ENCODE peak calls at places on chromosome 2, in five cellular contexts. J is left lung, K is AG09319, W is neural progenitor cell, I is fibroblast of lung. M is an unnamed sample.
A peak's percentile ranks its signal among the peaks of the same experiment; 100 is the strongest.

GRCh38 chr2:172965433-172965832 is 110.2 kb upstream of the MAP3K20 start:
- DNase-seq in J (no peak), K (no peak), W (no peak), I (peak; percentile 22), M (no peak)

GRCh38 chr2:127146071-127146725 is 39.2 kb upstream of the BIN1 start:
- DNase-seq in J (peak; percentile 63), K (no peak), W (no peak), I (no peak), M (no peak)

GRCh38 chr2:62461707-62462106 is 44.3 kb downstream of the TMEM17 start:
- DNase-seq in J (no peak), K (no peak), W (no peak), I (peak; percentile 84), M (no peak)

GRCh38 chr2:241213036-241213435 is 24.6 kb downstream of the ANO7 start:
- DNase-seq in J (no peak), K (no peak), W (no peak), I (no peak), M (no peak)

GRCh38 chr2:224691563-224691962 is 24.6 kb downstream of the CCDC195 start:
- DNase-seq in J (no peak), K (no peak), W (no peak), I (no peak), M (no peak)

GRCh38 chr2:140892911-140893637 is 1237.7 kb downstream of the LRP1B start:
- DNase-seq in J (no peak), K (no peak), W (no peak), I (no peak), M (no peak)

GRCh38 chr2:19623488-19623887 is 265.1 kb upstream of the OSR1 start:
- DNase-seq in J (no peak), K (no peak), W (no peak), I (peak; percentile 81), M (no peak)

GRCh38 chr2:237471457-237472186 is 15.4 kb upstream of the MLPH start:
- DNase-seq in J (no peak), K (no peak), W (peak; percentile 71), I (peak; percentile 45), M (no peak)

GRCh38 chr2:20141056-20141762 is 83.7 kb downstream of the SDC1 start:
- DNase-seq in J (peak; percentile 90), K (peak; percentile 85), W (no peak), I (peak; percentile 96), M (no peak)

GRCh38 chr2:55856936-55857335 is 66.6 kb downstream of the EFEMP1 start:
- DNase-seq in J (no peak), K (no peak), W (no peak), I (peak; percentile 73), M (no peak)

GRCh38 chr2:132816234-132816633 is 146.2 kb upstream of the LYPD1 start:
- DNase-seq in J (no peak), K (no peak), W (no peak), I (peak; percentile 57), M (no peak)

GRCh38 chr2:85312404-85312803 is 15.4 kb downstream of the TGOLN2 start:
- DNase-seq in J (no peak), K (peak; percentile 52), W (no peak), I (peak; percentile 81), M (no peak)

GRCh38 chr2:29157131-29157530 is 41.9 kb downstream of the CLIP4 start:
- DNase-seq in J (no peak), K (no peak), W (peak; percentile 54), I (no peak), M (no peak)

GRCh38 chr2:10419553-10420257 is 28.4 kb downstream of the ODC1 start:
- DNase-seq in J (peak; percentile 81), K (no peak), W (no peak), I (no peak), M (no peak)

GRCh38 chr2:239846789-239847676 is 178.1 kb downstream of the NDUFA10 start:
- DNase-seq in J (no peak), K (no peak), W (no peak), I (no peak), M (no peak)

GRCh38 chr2:233234264-233234663 is 17.2 kb upstream of the ATG16L1 start:
- DNase-seq in J (no peak), K (no peak), W (no peak), I (no peak), M (no peak)

GRCh38 chr2:170502400-170503135 is 212.6 kb upstream of the SP5 start:
- DNase-seq in J (no peak), K (no peak), W (peak; percentile 13), I (no peak), M (no peak)

GRCh38 chr2:11395389-11395788 is 51.0 kb upstream of the ROCK2 start:
- DNase-seq in J (no peak), K (no peak), W (no peak), I (no peak), M (no peak)

GRCh38 chr2:174840436-174840835 is 76.2 kb upstream of the CHRNA1 start:
- DNase-seq in J (no peak), K (no peak), W (no peak), I (peak; percentile 78), M (no peak)

GRCh38 chr2:174839672-174840071 is 75.4 kb upstream of the CHRNA1 start:
- DNase-seq in J (no peak), K (no peak), W (no peak), I (no peak), M (no peak)

GRCh38 chr2:174835797-174836255 is 71.6 kb upstream of the CHRNA1 start:
- DNase-seq in J (no peak), K (peak; percentile 70), W (peak; percentile 64), I (peak; percentile 98), M (no peak)

GRCh38 chr2:174833737-174834136 is 69.5 kb upstream of the CHRNA1 start:
- DNase-seq in J (no peak), K (no peak), W (no peak), I (no peak), M (no peak)

GRCh38 chr2:174836345-174836999 is 72.2 kb upstream of the CHRNA1 start:
- DNase-seq in J (no peak), K (peak; percentile 72), W (no peak), I (peak; percentile 96), M (no peak)
- TF ChIP-seq CTCF in J (no peak), K (no peak), W (no peak), I (no peak), M (no peak)

GRCh38 chr2:105789745-105790466 is 45.2 kb downstream of the NCK2 start:
- DNase-seq in J (no peak), K (no peak), W (no peak), I (peak; percentile 77), M (no peak)
- TF ChIP-seq CTCF in J (no peak), K (no peak), W (peak; percentile 26), I (peak; percentile 21), M (no peak)

GRCh38 chr2:18435425-18436037 is 124.9 kb downstream of the RDH14 start:
- DNase-seq in J (no peak), K (peak; percentile 50), W (peak; percentile 62), I (peak; percentile 62), M (no peak)
- TF ChIP-seq CTCF in J (peak; percentile 42), K (peak; percentile 50), W (peak; percentile 80), I (peak; percentile 55), M (no peak)

GRCh38 chr2:102070058-102070642 is 72.4 kb upstream of the IL1R1 start:
- DNase-seq in J (peak; percentile 82), K (peak; percentile 90), W (no peak), I (peak; percentile 58), M (no peak)
- TF ChIP-seq CTCF in J (no peak), K (peak; percentile 39), W (no peak), I (peak; percentile 21), M (no peak)

GRCh38 chr2:164840458-164840929 is 1.1 kb downstream of the COBLL1 start:
- DNase-seq in J (peak; percentile 88), K (no peak), W (peak; percentile 24), I (peak; percentile 6), M (peak; percentile 46)

GRCh38 chr2:164842624-164842966 is 972 bp upstream of the COBLL1 start:
- DNase-seq in J (no peak), K (no peak), W (no peak), I (no peak), M (no peak)

GRCh38 chr2:164840930-164841718 is 499 bp downstream of the COBLL1 start:
- DNase-seq in J (peak; percentile 92), K (no peak), W (peak; percentile 94), I (peak; percentile 71), M (peak; percentile 74)

GRCh38 chr2:164841719-164842623 is at the start of gene COBLL1:
- DNase-seq in J (peak; percentile 92), K (no peak), W (peak; percentile 89), I (peak; percentile 67), M (peak; percentile 65)

GRCh38 chr2:164843346-164843841 is 1.8 kb upstream of the COBLL1 start:
- DNase-seq in J (no peak), K (no peak), W (no peak), I (no peak), M (no peak)
- TF ChIP-seq CTCF in J (no peak), K (no peak), W (no peak), I (no peak), M (no peak)

DNA sequence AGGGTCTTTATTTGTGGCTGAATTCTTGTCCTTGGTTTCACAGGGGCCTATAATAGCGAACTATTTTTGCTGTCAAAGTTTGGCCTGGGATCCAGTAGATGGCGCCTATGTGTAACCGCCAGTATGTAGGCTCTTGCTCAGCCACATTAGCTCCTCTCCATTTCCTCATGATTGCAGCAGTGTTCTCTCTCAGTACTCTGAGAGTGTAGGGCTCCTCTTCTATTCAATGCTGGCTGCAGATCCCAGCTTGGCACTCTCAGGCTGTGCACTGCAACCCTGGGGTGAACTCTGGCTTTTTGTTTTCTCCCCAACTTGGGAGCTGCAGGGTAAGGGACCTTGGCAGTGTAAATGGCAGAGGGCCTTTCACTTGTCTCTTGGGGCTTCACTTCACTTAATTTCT is 344.6 kb upstream of the CHAC2 start:
- DNase-seq in J (no peak), K (peak; percentile 18), W (peak; percentile 66), I (peak; percentile 46), M (no peak)
- TF ChIP-seq CTCF in J (no peak), K (peak; percentile 64), W (peak; percentile 66), I (peak; percentile 68), M (no peak)

M was measured in activated B cell treated with CpG ODN at 0.5 μM for 24 hours.